ENCODE peak calls at places on chromosomes 6 and 20, in nine cellular contexts. A is foreskin fibroblast; S is hepatocyte; L is GM23248; V is uterus; G is HFF-Myc; D is CD4-positive, CD25-positive, alpha-beta regulatory T cell; F is aorta; Y is brain microvascular endothelial cell. T is an unnamed sample.

GRCh38 chr6:13991393-13991792 is 66.6 kb downstream of the RNF182 start:
- DNase-seq in A (no peak), S (no peak), L (no peak), V (no peak), G (no peak), D (no peak), F (no peak), Y (no peak), T (no peak)

GRCh38 chr6:153980176-153980575 is 58.9 kb upstream of the OPRM1 start:
- DNase-seq in A (no peak), S (no peak), L (peak), V (no peak), G (no peak), D (no peak), F (no peak), Y (no peak), T (no peak)

GRCh38 chr20:29297411-29298270 is 1959.8 kb upstream of the DEFB115 start:
- DNase-seq in A (no peak), S (no peak), L (no peak), V (no peak), G (no peak), D (no peak), F (no peak), Y (no peak), T (no peak)

GRCh38 chr6:101077344-101077743 is 196.2 kb upstream of the ASCC3 start:
- DNase-seq in A (no peak), S (no peak), L (no peak), V (no peak), G (no peak), D (no peak), F (no peak), Y (no peak), T (no peak)

GRCh38 chr6:73491371-73491770 is 29.5 kb downstream of the EEF1A1 start:
- DNase-seq in A (peak), S (no peak), L (peak), V (no peak), G (no peak), D (no peak), F (no peak), Y (no peak), T (no peak)

GRCh38 chr20:3693376-3693775 is 11.6 kb upstream of the ADAM33 start:
- DNase-seq in A (no peak), S (no peak), L (no peak), V (no peak), G (no peak), D (no peak), F (no peak), Y (no peak), T (no peak)

GRCh38 chr6:80145509-80145908 is 39.0 kb downstream of the BCKDHB start:
- DNase-seq in A (peak), S (no peak), L (no peak), V (no peak), G (no peak), D (no peak), F (no peak), Y (no peak), T (no peak)

GRCh38 chr6:166237611-166238010 is 70.0 kb upstream of the TBXT start:
- DNase-seq in A (peak), S (no peak), L (peak), V (no peak), G (no peak), D (no peak), F (no peak), Y (no peak), T (no peak)

GRCh38 chr6:161444464-161444863 is 170.6 kb upstream of the AGPAT4 start:
- DNase-seq in A (peak), S (no peak), L (peak), V (no peak), G (no peak), D (no peak), F (peak), Y (no peak), T (no peak)

GRCh38 chr6:13351271-13351670 is 22.9 kb upstream of the TBC1D7 start:
- DNase-seq in A (no peak), S (no peak), L (no peak), V (no peak), G (no peak), D (no peak), F (no peak), Y (no peak), T (no peak)

GRCh38 chr6:132414761-132415160 is 13.5 kb upstream of the MOXD1 start:
- DNase-seq in A (peak), S (no peak), L (peak), V (no peak), G (no peak), D (no peak), F (no peak), Y (peak), T (no peak)

GRCh38 chr6:49540614-49541013 is 9.9 kb upstream of the C6orf141 start:
- DNase-seq in A (no peak), S (no peak), L (peak), V (no peak), G (no peak), D (no peak), F (no peak), Y (no peak), T (no peak)

GRCh38 chr6:135270676-135271536 is 89.8 kb downstream of the MYB start:
- DNase-seq in A (peak), S (peak), L (no peak), V (no peak), G (no peak), D (no peak), F (no peak), Y (no peak), T (no peak)

GRCh38 chr6:53795702-53796450 is 1.1 kb downstream of the LRRC1 start:
- DNase-seq in A (peak), S (peak), L (peak), V (peak), G (no peak), D (no peak), F (peak), Y (no peak), T (peak)

GRCh38 chr6:118679293-118679692 is 27.9 kb upstream of the CEP85L start:
- DNase-seq in A (peak), S (no peak), L (peak), V (no peak), G (no peak), D (no peak), F (no peak), Y (no peak), T (no peak)

GRCh38 chr20:21074605-21075336 is 31.4 kb downstream of the LINC00237 start:
- DNase-seq in A (no peak), S (no peak), L (peak), V (no peak), G (peak), D (no peak), F (no peak), Y (no peak), T (peak)

GRCh38 chr6:138601128-138601527 is 101.8 kb upstream of the NHSL1 start:
- DNase-seq in A (peak), S (no peak), L (peak), V (no peak), G (no peak), D (no peak), F (no peak), Y (no peak), T (no peak)

GRCh38 chr6:3419624-3420272 is 37.1 kb downstream of the SLC22A23 start:
- DNase-seq in A (peak), S (peak), L (peak), V (no peak), G (no peak), D (no peak), F (no peak), Y (peak), T (no peak)

GRCh38 chr20:3316131-3316530 is 77.1 kb upstream of the SLC4A11 start:
- DNase-seq in A (no peak), S (no peak), L (no peak), V (no peak), G (no peak), D (no peak), F (peak), Y (no peak), T (no peak)

GRCh38 chr6:168219167-168219566 is 100.4 kb downstream of the DACT2 start:
- DNase-seq in A (no peak), S (no peak), L (peak), V (no peak), G (no peak), D (no peak), F (peak), Y (peak), T (no peak)

GRCh38 chr6:24125980-24126379 is at the start of gene NRSN1:
- DNase-seq in A (no peak), S (peak), L (no peak), V (no peak), G (no peak), D (no peak), F (no peak), Y (no peak), T (no peak)

GRCh38 chr20:4613184-4613583 is 108.5 kb upstream of the PRND start:
- DNase-seq in A (no peak), S (no peak), L (peak), V (no peak), G (no peak), D (no peak), F (no peak), Y (no peak), T (no peak)

GRCh38 chr6:35552285-35552917 is 39.7 kb upstream of the TULP1 start:
- DNase-seq in A (peak), S (peak), L (peak), V (no peak), G (peak), D (peak), F (no peak), Y (peak), T (peak)

GRCh38 chr6:42963855-42964605 is 3.5 kb downstream of the GNMT start:
- DNase-seq in A (peak), S (peak), L (peak), V (no peak), G (no peak), D (no peak), F (no peak), Y (peak), T (no peak)

GRCh38 chr6:129859524-129859923 is 1.6 kb downstream of the TMEM244 start:
- DNase-seq in A (peak), S (no peak), L (peak), V (no peak), G (no peak), D (no peak), F (no peak), Y (no peak), T (no peak)

GRCh38 chr20:22582960-22583772 is 1.2 kb downstream of the FOXA2 start:
- DNase-seq in A (no peak), S (peak), L (peak), V (no peak), G (no peak), D (no peak), F (no peak), Y (no peak), T (no peak)

GRCh38 chr6:108616973-108617372 is 56.3 kb downstream of the FOXO3 start:
- DNase-seq in A (no peak), S (no peak), L (peak), V (no peak), G (no peak), D (no peak), F (no peak), Y (no peak), T (no peak)

GRCh38 chr6:125789167-125789566 is 1.6 kb upstream of the NCOA7 start:
- DNase-seq in A (peak), S (no peak), L (peak), V (no peak), G (no peak), D (no peak), F (no peak), Y (no peak), T (no peak)

GRCh38 chr6:87881342-87881895 is 166.2 kb upstream of the SPACA1 start:
- DNase-seq in A (no peak), S (no peak), L (no peak), V (no peak), G (no peak), D (no peak), F (no peak), Y (no peak), T (no peak)

GRCh38 chr20:58173930-58174707 is 54.3 kb downstream of the ANKRD60 start:
- DNase-seq in A (peak), S (peak), L (peak), V (no peak), G (no peak), D (no peak), F (no peak), Y (no peak), T (no peak)

GRCh38 chr20:21360686-21361085 is 36.6 kb downstream of the NKX2-4 start:
- DNase-seq in A (no peak), S (no peak), L (peak), V (no peak), G (no peak), D (no peak), F (no peak), Y (no peak), T (no peak)

GRCh38 chr6:80356000-80356399 is 249.5 kb downstream of the BCKDHB start:
- DNase-seq in A (no peak), S (no peak), L (no peak), V (no peak), G (no peak), D (no peak), F (no peak), Y (no peak), T (no peak)

DNA sequence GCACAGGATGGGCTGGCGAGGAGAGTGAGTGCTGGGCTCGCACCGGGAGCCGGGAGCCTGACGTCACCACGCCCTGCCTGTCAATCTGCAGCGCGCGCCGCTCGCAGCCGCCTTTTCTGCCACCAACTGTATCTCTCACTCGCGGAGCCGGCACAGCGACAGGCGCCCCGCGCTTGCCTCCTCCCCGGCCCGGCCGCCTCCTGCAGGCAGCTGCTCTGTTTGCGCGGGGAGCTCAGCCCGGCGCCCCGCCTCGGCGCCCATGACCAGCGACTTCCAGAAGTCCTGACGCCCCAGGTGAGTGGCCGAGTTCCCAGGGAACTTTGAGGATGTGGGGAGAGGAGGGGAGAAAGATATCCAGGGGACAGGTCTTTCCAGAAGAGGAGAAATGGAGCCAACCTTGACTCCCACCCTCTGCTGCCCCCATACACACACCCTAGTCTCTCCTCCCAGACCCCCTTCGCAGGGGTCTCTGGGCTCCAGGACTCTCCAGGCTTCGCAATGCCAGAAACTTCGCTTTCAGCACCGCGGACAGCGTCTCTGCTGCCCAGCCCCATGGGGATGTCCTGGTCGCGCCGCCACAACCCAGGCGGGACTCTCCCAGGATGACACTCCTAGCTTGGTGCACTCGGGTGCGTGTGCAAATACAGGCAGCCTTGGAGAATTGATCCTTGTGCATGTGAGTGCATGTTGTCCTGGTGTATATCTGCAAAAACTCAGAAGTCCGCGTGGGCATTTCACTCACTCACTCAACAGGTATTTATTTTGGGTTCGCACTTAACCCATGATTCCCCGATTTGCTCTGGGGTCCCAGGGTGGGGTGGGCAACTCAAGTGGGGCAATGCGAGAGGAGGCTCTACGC is at the start of gene GPR6:
- DNase-seq in A (peak), S (peak), L (peak), V (no peak), G (peak), D (no peak), F (peak), Y (peak), T (peak)
- H3K4me3 ChIP-seq in A (no peak), S (no peak), L (no peak), V (no peak), G (no peak), D (no peak), F (no peak), Y (no peak), T (no peak)

DNA sequence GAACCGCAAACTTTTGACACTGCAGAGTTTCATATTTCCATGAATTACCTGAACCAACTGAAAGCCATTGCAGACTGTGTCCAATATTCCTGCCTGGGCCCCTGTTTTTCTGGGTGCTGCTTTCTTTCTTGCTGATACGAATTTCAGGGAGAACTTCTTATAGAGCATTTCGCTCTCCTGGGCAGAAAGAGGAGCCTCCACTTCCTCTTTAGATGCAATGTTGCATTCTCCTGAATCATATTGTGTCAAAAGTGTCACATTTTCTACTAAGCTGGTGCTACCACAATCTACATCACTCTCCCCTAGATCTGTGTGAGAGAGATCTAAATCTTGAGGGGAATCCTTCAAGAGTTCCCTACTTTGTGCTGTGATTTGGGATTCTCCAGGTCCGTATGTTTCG is 102.5 kb downstream of the DST start:
- DNase-seq in A (no peak), S (no peak), L (no peak), V (no peak), G (no peak), D (no peak), F (no peak), Y (no peak), T (no peak)
- H3K4me3 ChIP-seq in A (peak), S (peak), L (peak), V (peak), G (peak), D (no peak), F (peak), Y (no peak), T (no peak)

DNA sequence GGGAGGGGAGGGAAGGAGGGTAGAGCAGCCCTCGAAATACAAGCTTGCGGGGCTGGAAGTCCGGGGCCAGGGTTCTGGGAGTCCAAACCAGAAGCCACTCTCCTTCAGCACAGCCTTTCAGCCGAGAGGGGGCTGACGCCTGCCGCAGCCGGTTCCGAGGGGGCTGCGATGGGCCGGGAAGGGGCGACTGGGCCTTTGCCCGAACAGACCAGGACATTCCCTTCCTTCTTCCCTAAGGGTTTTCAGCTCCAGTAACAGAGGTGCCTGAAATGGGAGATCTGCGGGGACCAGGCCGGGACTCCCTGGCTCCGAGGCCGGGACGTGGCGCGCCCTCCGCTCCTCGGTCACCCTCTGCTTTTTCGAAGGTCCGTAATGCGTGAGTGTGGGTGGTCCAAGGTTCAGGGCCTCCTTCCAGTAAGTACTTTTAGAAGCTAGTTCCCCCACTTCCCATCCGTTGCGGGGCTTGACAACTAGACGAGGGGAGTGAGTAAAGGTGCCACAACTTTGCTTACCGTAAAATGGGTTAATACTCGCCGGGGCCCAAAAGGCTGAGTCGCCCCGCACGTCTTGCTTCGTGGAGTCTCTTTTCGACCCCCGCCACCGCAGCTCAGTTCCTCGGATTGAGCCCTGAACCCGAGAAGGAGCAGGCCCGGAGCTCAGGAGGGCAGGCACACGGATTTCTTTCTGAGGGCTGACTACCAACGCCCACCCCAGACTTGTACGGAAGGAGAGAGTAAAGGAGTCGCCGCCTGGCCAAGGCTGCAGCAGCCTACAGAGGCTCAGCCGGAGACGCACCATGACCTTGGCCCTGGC is 2.9 kb upstream of the OLIG3 start:
- DNase-seq in A (no peak), S (no peak), L (no peak), V (no peak), G (no peak), D (no peak), F (no peak), Y (no peak), T (no peak)
- H3K4me3 ChIP-seq in A (no peak), S (no peak), L (no peak), V (no peak), G (no peak), D (no peak), F (no peak), Y (no peak), T (no peak)

DNA sequence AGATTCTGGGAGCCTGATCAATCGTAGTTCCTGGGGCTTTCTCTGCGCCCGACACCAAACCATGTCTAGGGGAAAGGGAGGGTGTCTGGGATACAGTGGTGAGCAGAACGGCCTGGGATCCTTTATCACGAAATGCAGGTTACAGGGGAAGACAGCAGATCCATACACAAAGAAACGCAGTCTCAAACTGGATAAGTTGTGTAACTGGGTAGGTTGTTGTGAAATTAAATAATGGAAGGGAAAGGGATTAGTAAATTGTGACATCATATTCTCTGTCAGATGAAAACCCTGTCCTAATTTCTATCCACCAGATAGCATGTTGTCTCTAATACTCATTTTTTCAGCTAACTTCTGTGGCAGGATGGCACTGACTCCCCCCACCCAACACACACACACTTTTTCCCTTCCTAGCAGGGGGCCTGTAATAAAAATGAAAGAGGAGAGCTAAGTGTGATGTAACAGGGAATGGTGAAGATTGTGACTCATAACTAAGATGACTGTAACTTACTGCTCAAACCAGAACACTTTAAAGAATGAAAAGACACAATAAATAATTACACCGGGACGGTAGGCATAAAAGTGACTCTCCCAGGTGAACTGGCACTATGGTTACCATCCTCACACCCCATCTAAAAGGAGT is 758 bp upstream of the TRPC4AP start:
- DNase-seq in A (peak), S (peak), L (peak), V (no peak), G (no peak), D (no peak), F (no peak), Y (peak), T (no peak)
- H3K4me3 ChIP-seq in A (peak), S (no peak), L (peak), V (peak), G (peak), D (peak), F (no peak), Y (peak), T (no peak)

GRCh38 chr6:111663232-111663631 is 57.6 kb upstream of the TRAF3IP2 start:
- DNase-seq in A (no peak), S (no peak), L (peak), V (peak), G (no peak), D (no peak), F (peak), Y (no peak), T (no peak)

GRCh38 chr6:111662794-111663231 is 57.1 kb upstream of the TRAF3IP2 start:
- DNase-seq in A (peak), S (no peak), L (peak), V (peak), G (no peak), D (no peak), F (no peak), Y (no peak), T (no peak)

GRCh38 chr6:111661541-111662041 is 55.9 kb upstream of the TRAF3IP2 start:
- DNase-seq in A (peak), S (no peak), L (no peak), V (no peak), G (no peak), D (no peak), F (no peak), Y (no peak), T (no peak)

GRCh38 chr6:111663692-111664564 is 58.2 kb upstream of the TRAF3IP2 start:
- DNase-seq in A (peak), S (peak), L (peak), V (peak), G (no peak), D (no peak), F (peak), Y (no peak), T (no peak)

GRCh38 chr6:111662192-111662793 is 56.6 kb upstream of the TRAF3IP2 start:
- DNase-seq in A (no peak), S (peak), L (no peak), V (no peak), G (no peak), D (no peak), F (no peak), Y (no peak), T (no peak)
- H3K4me3 ChIP-seq in A (no peak), S (no peak), L (no peak), V (no peak), G (no peak), D (no peak), F (no peak), Y (no peak), T (no peak)

T was measured in GM06990.